ENCODE peak calls at places on chromosomes 2 and 18, in four cellular contexts. U is natural killer cell, T is ACHN, F is hepatocyte. D is an unnamed sample.

GRCh38 chr2:38574278-38574677 is 28.4 kb downstream of the HNRNPLL start:
- DNase-seq in U (no peak), T (no peak), F (no peak), D (no peak)

GRCh38 chr18:58223717-58224424 is 179.8 kb downstream of the NEDD4L start:
- DNase-seq in U (no peak), T (peak; percentile 89), F (peak; percentile 84), D (peak; percentile 64)

GRCh38 chr2:33321236-33321731 is 155.2 kb upstream of the RASGRP3 start:
- DNase-seq in U (no peak), T (no peak), F (no peak), D (no peak)

GRCh38 chr2:207135340-207135739 is 30.4 kb downstream of the KLF7 start:
- DNase-seq in U (no peak), T (peak; percentile 18), F (no peak), D (no peak)

GRCh38 chr2:168348076-168348475 is 100.7 kb upstream of the STK39 start:
- DNase-seq in U (no peak), T (peak; percentile 41), F (peak; percentile 67), D (peak; percentile 58)

GRCh38 chr18:14174706-14175085 is 42.5 kb upstream of the ZNF519 start:
- DNase-seq in U (no peak), T (no peak), F (no peak), D (no peak)

GRCh38 chr2:178764097-178764496 is 43.1 kb downstream of the TTN start:
- DNase-seq in U (no peak), T (no peak), F (no peak), D (no peak)

GRCh38 chr18:79169958-79170555 is 100.9 kb downstream of the ATP9B start:
- DNase-seq in U (no peak), T (no peak), F (no peak), D (peak; percentile 0)

GRCh38 chr2:99032786-99033185 is 96.8 kb upstream of the CRACDL start:
- DNase-seq in U (no peak), T (no peak), F (no peak), D (no peak)